ENCODE peak calls at places on chromosomes 7 and 10, in four cellular contexts. M is IMR-90, W is H9, C is H1. Y is an unnamed sample.

GRCh38 chr10:133324857-133325260 is 11.8 kb downstream of the CALY start:
- DNase-seq in M (no peak), W (no peak), C (peak; percentile 60), Y (no peak)

GRCh38 chr7:76294344-76295024 is 8.0 kb upstream of the HSPB1 start:
- DNase-seq in M (peak; percentile 93), W (peak; percentile 83), C (peak; percentile 87), Y (peak; percentile 93)

GRCh38 chr7:589781-590575 is 70.3 kb upstream of the PDGFA start:
- DNase-seq in M (no peak), W (no peak), C (no peak), Y (no peak)

GRCh38 chr10:89633484-89633883 is 11.6 kb downstream of the PANK1 start:
- DNase-seq in M (peak; percentile 91), W (no peak), C (no peak), Y (no peak)

GRCh38 chr10:1022413-1022812 is 3.2 kb downstream of the IDI2 start:
- DNase-seq in M (no peak), W (no peak), C (no peak), Y (no peak)

GRCh38 chr10:76282122-76283030 is 851.0 kb downstream of the LRMDA start:
- DNase-seq in M (peak; percentile 69), W (no peak), C (no peak), Y (no peak)

GRCh38 chr7:5088906-5089305 is 43.2 kb downstream of the RBAK start:
- DNase-seq in M (no peak), W (no peak), C (no peak), Y (peak; percentile 53)

GRCh38 chr10:54396004-54396403 is 405.0 kb downstream of the PCDH15 start:
- DNase-seq in M (no peak), W (no peak), C (no peak), Y (no peak)

GRCh38 chr10:100359529-100360150 is 12.6 kb downstream of the SCD start:
- DNase-seq in M (no peak), W (no peak), C (no peak), Y (peak; percentile 74)

GRCh38 chr7:51139796-51140195 is 176.8 kb downstream of the COBL start:
- DNase-seq in M (no peak), W (no peak), C (no peak), Y (no peak)

GRCh38 chr7:31747553-31747952 is 60.5 kb downstream of the PPP1R17 start:
- DNase-seq in M (no peak), W (no peak), C (no peak), Y (no peak)

GRCh38 chr7:157580324-157580723 is 243.5 kb downstream of the DNAJB6 start:
- DNase-seq in M (no peak), W (no peak), C (no peak), Y (no peak)

GRCh38 chr7:152177696-152178404 is 152.4 kb downstream of the GALNT11 start:
- DNase-seq in M (peak; percentile 23), W (no peak), C (no peak), Y (no peak)

GRCh38 chr7:116034411-116034810 is 3.8 kb upstream of the TFEC start:
- DNase-seq in M (no peak), W (no peak), C (no peak), Y (no peak)

GRCh38 chr10:105770813-105771212 is 1129.7 kb downstream of the SORCS3 start:
- DNase-seq in M (no peak), W (no peak), C (no peak), Y (peak; percentile 37)

GRCh38 chr7:42137941-42138340 is 99.1 kb downstream of the GLI3 start:
- DNase-seq in M (peak; percentile 53), W (no peak), C (peak; percentile 16), Y (no peak)

GRCh38 chr7:229184-229964 is 37.0 kb downstream of the FAM20C start:
- DNase-seq in M (peak; percentile 97), W (no peak), C (no peak), Y (no peak)

GRCh38 chr10:71684356-71685173 is 35.0 kb downstream of the C10orf105 start:
- DNase-seq in M (no peak), W (no peak), C (no peak), Y (peak; percentile 47)

GRCh38 chr10:4691776-4692175 is 134.2 kb upstream of the AKR1E2 start:
- DNase-seq in M (peak; percentile 66), W (no peak), C (no peak), Y (peak; percentile 68)

GRCh38 chr10:4692206-4692605 is 133.8 kb upstream of the AKR1E2 start:
- DNase-seq in M (no peak), W (no peak), C (no peak), Y (no peak)

GRCh38 chr10:4691301-4691700 is 134.7 kb upstream of the AKR1E2 start:
- DNase-seq in M (no peak), W (no peak), C (no peak), Y (no peak)

GRCh38 chr10:4698075-4698474 is 127.9 kb upstream of the AKR1E2 start:
- DNase-seq in M (no peak), W (no peak), C (no peak), Y (no peak)

GRCh38 chr10:4693967-4694366 is 132.0 kb upstream of the AKR1E2 start:
- DNase-seq in M (no peak), W (no peak), C (no peak), Y (no peak)
- H4K5ac ChIP-seq in M (no peak overlapping the region), W (no peak overlapping the region), C (no peak overlapping the region), Y (no peak overlapping the region)

GRCh38 chr7:124058515-124058914 is 25.6 kb upstream of the TMEM229A start:
- DNase-seq in M (no peak), W (no peak), C (no peak), Y (no peak)

GRCh38 chr7:124051978-124052377 is 19.1 kb upstream of the TMEM229A start:
- DNase-seq in M (no peak), W (no peak), C (no peak), Y (no peak)

GRCh38 chr7:124059375-124059774 is 26.5 kb upstream of the TMEM229A start:
- DNase-seq in M (no peak), W (no peak), C (no peak), Y (no peak)

GRCh38 chr7:124057872-124058271 is 25.0 kb upstream of the TMEM229A start:
- DNase-seq in M (no peak), W (no peak), C (no peak), Y (no peak)

GRCh38 chr7:124056234-124056633 is 23.4 kb upstream of the TMEM229A start:
- DNase-seq in M (no peak), W (no peak), C (no peak), Y (no peak)
- H4K5ac ChIP-seq in M (no peak overlapping the region), W (no peak overlapping the region), C (no peak overlapping the region), Y (no peak overlapping the region)

GRCh38 chr10:102394079-102394800 is 1.3 kb upstream of the NFKB2 start:
- DNase-seq in M (peak; percentile 95), W (peak; percentile 95), C (peak; percentile 96), Y (peak; percentile 92)

GRCh38 chr10:102394801-102395676 is 466 bp upstream of the NFKB2 start:
- DNase-seq in M (peak; percentile 87), W (peak; percentile 92), C (peak; percentile 95), Y (peak; percentile 94)

GRCh38 chr10:102393411-102394078 is 2.0 kb upstream of the NFKB2 start:
- DNase-seq in M (no peak), W (no peak), C (no peak), Y (no peak)

GRCh38 chr10:102389894-102390293 is 5.6 kb upstream of the NFKB2 start:
- DNase-seq in M (no peak), W (no peak), C (no peak), Y (no peak)

DNA sequence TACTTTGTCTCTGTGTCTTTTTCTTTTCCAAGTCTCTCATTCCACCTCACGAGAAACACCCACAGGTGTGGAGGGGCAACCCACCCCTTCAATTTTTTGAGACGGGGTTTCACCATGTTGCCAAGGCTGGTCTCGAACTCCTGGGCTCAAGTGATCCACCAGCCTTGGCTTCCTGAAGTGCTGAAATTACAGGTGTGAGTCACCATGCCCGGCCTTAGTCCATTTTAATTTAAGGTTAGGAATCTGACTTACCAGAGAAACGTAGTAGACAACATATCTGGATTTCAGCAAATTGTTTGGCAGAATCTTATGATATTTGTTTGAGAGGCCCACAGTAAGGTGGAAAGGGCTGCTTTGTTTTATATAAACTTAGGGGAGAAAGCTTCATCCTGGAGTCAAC is 3.2 kb upstream of the NFKB2 start:
- DNase-seq in M (no peak), W (no peak), C (no peak), Y (no peak)
- H4K5ac ChIP-seq in M (no peak overlapping the region), W (no peak overlapping the region), C (no peak overlapping the region), Y (no peak overlapping the region)

GRCh38 chr10:9789996-9790395 is 1227.7 kb upstream of the CELF2 start:
- DNase-seq in M (no peak), W (no peak), C (no peak), Y (peak; percentile 5)
- H4K5ac ChIP-seq in M (no peak overlapping the region), W (no peak overlapping the region), C (no peak overlapping the region), Y (no peak overlapping the region)

GRCh38 chr10:6838118-6838517 is 258.0 kb upstream of the PRKCQ start:
- DNase-seq in M (no peak), W (no peak), C (no peak), Y (peak; percentile 35)
- H4K5ac ChIP-seq in M (no peak overlapping the region), W (peak overlapping the region; percentile 28), C (no peak overlapping the region), Y (no peak overlapping the region)